ENCODE peak calls at places on chromosomes 4 and X, in four cellular contexts. Z, Y, T and S are unnamed samples.

GRCh38 chr4:139815646-139816601 is 150.3 kb downstream of the MGST2 start:
- DNase-seq in Z (no peak), Y (peak; percentile 81), T (peak; percentile 29), S (no peak)

GRCh38 chr4:176433983-176434382 is 114.2 kb downstream of the SPCS3 start:
- DNase-seq in Z (no peak), Y (no peak), T (no peak), S (no peak)

GRCh38 chrX:38817004-38817703 is 15.9 kb downstream of the MID1IP1 start:
- DNase-seq in Z (no peak), Y (no peak), T (peak; percentile 12), S (peak; percentile 36)

GRCh38 chrX:39388730-39389129 is 587.5 kb downstream of the MID1IP1 start:
- DNase-seq in Z (no peak), Y (no peak), T (no peak), S (no peak)

GRCh38 chr4:156762851-156763250 is 208.7 kb downstream of the PDGFC start:
- DNase-seq in Z (peak; percentile 42), Y (no peak), T (no peak), S (no peak)

GRCh38 chrX:154019061-154019621 is 561 bp downstream of the IRAK1 start:
- DNase-seq in Z (no peak), Y (peak; percentile 23), T (no peak), S (no peak)

GRCh38 chr4:80471701-80472100 is 136.2 kb downstream of the CFAP299 start:
- DNase-seq in Z (peak; percentile 76), Y (peak; percentile 32), T (peak; percentile 44), S (no peak)

GRCh38 chr4:169133932-169134331 is 123.9 kb upstream of the CBR4 start:
- DNase-seq in Z (no peak), Y (no peak), T (peak; percentile 47), S (no peak)

GRCh38 chrX:43450355-43450754 is 205.7 kb upstream of the MAOA start:
- DNase-seq in Z (no peak), Y (peak; percentile 72), T (no peak), S (no peak)
- H3K27ac ChIP-seq in Z (no peak overlapping the region), Y (peak overlapping the region; percentile 95), T (no peak overlapping the region), S (no peak overlapping the region)

DNA sequence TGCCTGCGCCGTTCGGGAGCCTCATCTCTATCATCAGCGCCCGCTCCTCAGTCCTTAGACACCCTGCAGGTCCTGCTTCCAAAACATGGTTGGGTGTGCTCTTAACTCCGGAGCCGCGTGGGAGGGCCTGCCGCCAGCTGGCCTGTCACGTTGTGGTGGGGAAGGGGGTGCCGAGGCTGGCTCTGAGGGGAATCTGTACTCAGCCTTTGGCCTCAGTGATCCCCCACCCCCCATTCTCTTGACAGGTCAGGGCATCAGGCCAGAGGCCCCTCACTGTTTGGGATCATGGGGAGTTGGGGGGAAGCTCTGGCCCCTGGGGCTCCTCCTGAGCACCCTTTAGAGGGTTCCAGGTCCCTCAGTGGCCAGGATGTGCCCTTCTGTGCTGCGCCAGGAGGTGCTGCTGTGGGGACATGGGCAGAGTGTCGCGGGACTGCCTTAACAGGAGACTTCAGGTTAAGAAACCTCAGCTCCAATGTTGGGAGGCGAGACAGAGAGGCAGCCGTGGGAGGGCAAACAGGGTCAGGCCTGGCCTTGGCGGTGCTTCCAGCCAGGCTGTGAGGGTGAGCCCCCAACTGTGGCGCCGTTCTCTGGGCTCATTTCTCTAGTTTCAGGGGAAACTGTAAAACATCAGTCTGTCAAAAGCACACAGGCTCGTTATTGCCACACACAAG is 33.5 kb downstream of the TRMT44 start:
- DNase-seq in Z (no peak), Y (no peak), T (no peak), S (no peak)
- TF ChIP-seq CTCF in Z (no peak), Y (no peak), T (no peak), S (no peak)

GRCh38 chr4:136709897-136710296 is 822.4 kb downstream of the PCDH18 start:
- DNase-seq in Z (no peak), Y (no peak), T (no peak), S (no peak)
- H3K27ac ChIP-seq in Z (no peak overlapping the region), Y (no peak overlapping the region), T (no peak overlapping the region), S (no peak overlapping the region)

GRCh38 chrX:30713061-30713525 is 59.9 kb downstream of the GK start:
- DNase-seq in Z (no peak), Y (peak; percentile 70), T (peak; percentile 75), S (peak; percentile 59)
- TF ChIP-seq CTCF in Z (no peak), Y (peak; percentile 68), T (peak; percentile 72), S (peak; percentile 41)

GRCh38 chr4:78482281-78482680 is 69.3 kb upstream of the ANXA3 start:
- DNase-seq in Z (no peak), Y (no peak), T (no peak), S (no peak)
- H3K27ac ChIP-seq in Z (no peak overlapping the region), Y (no peak overlapping the region), T (no peak overlapping the region), S (no peak overlapping the region)